ENCODE peak calls at places on chromosomes 5 and 9, in nine cellular contexts. H, E, K, V, Y, S, G, O and T are unnamed samples.

GRCh38 chr5:59893436-59894227 is at the start of gene PDE4D:
- DNase-seq in H (peak), E (peak), K (peak), V (peak), Y (no peak), S (peak), G (peak), O (peak), T (peak)

GRCh38 chr9:126696091-126696763 is 82.5 kb downstream of the LMX1B start:
- DNase-seq in H (no peak), E (no peak), K (no peak), V (no peak), Y (no peak), S (no peak), G (no peak), O (no peak), T (no peak)

GRCh38 chr5:150256416-150257064 is 33.0 kb downstream of the CAMK2A start:
- DNase-seq in H (no peak), E (no peak), K (no peak), V (peak), Y (no peak), S (no peak), G (no peak), O (no peak), T (no peak)

GRCh38 chr9:12604154-12604825 is 88.9 kb upstream of the TYRP1 start:
- DNase-seq in H (peak), E (peak), K (no peak), V (no peak), Y (no peak), S (peak), G (peak), O (no peak), T (no peak)

GRCh38 chr9:126488310-126488709 is 125.4 kb upstream of the LMX1B start:
- DNase-seq in H (no peak), E (no peak), K (no peak), V (no peak), Y (no peak), S (no peak), G (no peak), O (no peak), T (no peak)

GRCh38 chr9:132989014-132989310 is 10.5 kb downstream of the GFI1B start:
- DNase-seq in H (no peak), E (no peak), K (no peak), V (no peak), Y (no peak), S (no peak), G (no peak), O (no peak), T (no peak)

GRCh38 chr5:123813937-123814624 is 302.1 kb downstream of the CSNK1G3 start:
- DNase-seq in H (peak), E (peak), K (no peak), V (no peak), Y (no peak), S (no peak), G (peak), O (no peak), T (no peak)

GRCh38 chr9:134962065-134962997 is 44.6 kb upstream of the FCN1 start:
- DNase-seq in H (no peak), E (no peak), K (no peak), V (no peak), Y (no peak), S (no peak), G (no peak), O (no peak), T (no peak)

GRCh38 chr9:93218671-93219420 is 34.9 kb downstream of the WNK2 start:
- DNase-seq in H (no peak), E (no peak), K (no peak), V (no peak), Y (no peak), S (no peak), G (no peak), O (no peak), T (no peak)

GRCh38 chr9:128115187-128116103 is 12.1 kb downstream of the PTGES2 start:
- DNase-seq in H (no peak), E (no peak), K (peak), V (no peak), Y (peak), S (no peak), G (no peak), O (peak), T (no peak)

GRCh38 chr5:42718591-42718990 is 38.0 kb upstream of the CCDC152 start:
- DNase-seq in H (peak), E (peak), K (no peak), V (no peak), Y (no peak), S (peak), G (no peak), O (no peak), T (no peak)

GRCh38 chr9:91231619-91232018 is 130.1 kb downstream of the AUH start:
- DNase-seq in H (no peak), E (no peak), K (no peak), V (no peak), Y (no peak), S (no peak), G (no peak), O (no peak), T (no peak)

GRCh38 chr5:149656576-149657182 is 73.4 kb upstream of the PPARGC1B start:
- DNase-seq in H (peak), E (peak), K (peak), V (peak), Y (no peak), S (peak), G (no peak), O (peak), T (peak)

GRCh38 chr5:61055434-61056006 is 106.7 kb downstream of the SMIM15 start:
- DNase-seq in H (peak), E (peak), K (no peak), V (peak), Y (no peak), S (peak), G (peak), O (no peak), T (no peak)

GRCh38 chr5:172179032-172179989 is 8.7 kb downstream of the STK10 start:
- DNase-seq in H (peak), E (peak), K (peak), V (peak), Y (no peak), S (peak), G (no peak), O (peak), T (no peak)

GRCh38 chr9:107999890-108000289 is 510.3 kb upstream of the KLF4 start:
- DNase-seq in H (no peak), E (no peak), K (no peak), V (no peak), Y (no peak), S (no peak), G (no peak), O (no peak), T (no peak)

GRCh38 chr9:26746357-26747072 is 146.1 kb downstream of the CAAP1 start:
- DNase-seq in H (peak), E (peak), K (no peak), V (no peak), Y (no peak), S (peak), G (peak), O (no peak), T (no peak)

GRCh38 chr9:96486351-96487029 is 36.5 kb downstream of the HABP4 start:
- DNase-seq in H (peak), E (peak), K (peak), V (no peak), Y (no peak), S (peak), G (peak), O (peak), T (no peak)

GRCh38 chr5:139848508-139849100 is 53.0 kb downstream of the PSD2 start:
- DNase-seq in H (no peak), E (peak), K (no peak), V (no peak), Y (no peak), S (no peak), G (no peak), O (peak), T (no peak)

GRCh38 chr9:76699966-76700365 is 64.3 kb upstream of the PCA3 start:
- DNase-seq in H (peak), E (peak), K (no peak), V (no peak), Y (no peak), S (peak), G (peak), O (no peak), T (no peak)

GRCh38 chr5:39178171-39178570 is 41.2 kb downstream of the FYB1 start:
- DNase-seq in H (peak), E (peak), K (no peak), V (no peak), Y (no peak), S (peak), G (peak), O (no peak), T (no peak)

GRCh38 chr5:172458956-172459355 is 4.6 kb upstream of the SH3PXD2B start:
- DNase-seq in H (no peak), E (no peak), K (no peak), V (no peak), Y (no peak), S (no peak), G (no peak), O (no peak), T (no peak)

GRCh38 chr9:91933556-91934352 is 16.3 kb downstream of the ROR2 start:
- DNase-seq in H (peak), E (no peak), K (no peak), V (no peak), Y (no peak), S (no peak), G (peak), O (no peak), T (no peak)

GRCh38 chr9:134213508-134214394 is 49.4 kb upstream of the RNU6ATAC start:
- DNase-seq in H (no peak), E (no peak), K (no peak), V (no peak), Y (no peak), S (no peak), G (no peak), O (peak), T (no peak)

GRCh38 chr5:139605887-139606286 is 42.3 kb upstream of the CXXC5 start:
- DNase-seq in H (no peak), E (no peak), K (no peak), V (no peak), Y (no peak), S (no peak), G (no peak), O (no peak), T (no peak)

GRCh38 chr5:103469288-103470065 is 93.1 kb downstream of the NUDT12 start:
- DNase-seq in H (peak), E (peak), K (peak), V (no peak), Y (no peak), S (no peak), G (no peak), O (no peak), T (no peak)

GRCh38 chr9:98135938-98136337 is 16.9 kb upstream of the TRIM14 start:
- DNase-seq in H (no peak), E (no peak), K (no peak), V (no peak), Y (no peak), S (no peak), G (no peak), O (no peak), T (no peak)

GRCh38 chr5:103375356-103375755 is 116.8 kb downstream of the MACIR start:
- DNase-seq in H (peak), E (peak), K (no peak), V (no peak), Y (no peak), S (peak), G (peak), O (no peak), T (no peak)

GRCh38 chr5:107604990-107605389 is 65.7 kb downstream of the EFNA5 start:
- DNase-seq in H (peak), E (no peak), K (no peak), V (no peak), Y (no peak), S (no peak), G (peak), O (no peak), T (no peak)

GRCh38 chr9:127763918-127764384 is 14.5 kb downstream of the SH2D3C start:
- DNase-seq in H (peak), E (peak), K (peak), V (peak), Y (no peak), S (no peak), G (no peak), O (peak), T (no peak)

GRCh38 chr9:120152295-120152694 is 427.7 kb downstream of the CDK5RAP2 start:
- DNase-seq in H (peak), E (no peak), K (no peak), V (no peak), Y (no peak), S (no peak), G (no peak), O (peak), T (no peak)

GRCh38 chr9:88652876-88653275 is 117.9 kb downstream of the NXNL2 start:
- DNase-seq in H (peak), E (no peak), K (no peak), V (no peak), Y (no peak), S (no peak), G (peak), O (no peak), T (no peak)

GRCh38 chr9:38003230-38003629 is 65.8 kb downstream of the SHB start:
- DNase-seq in H (no peak), E (no peak), K (no peak), V (no peak), Y (no peak), S (no peak), G (no peak), O (no peak), T (no peak)

GRCh38 chr5:151670953-151671636 is 15.6 kb downstream of the SPARC start:
- DNase-seq in H (peak), E (no peak), K (no peak), V (no peak), Y (no peak), S (no peak), G (no peak), O (no peak), T (no peak)

GRCh38 chr9:34335376-34335775 is 6.0 kb downstream of the NUDT2 start:
- DNase-seq in H (no peak), E (no peak), K (no peak), V (no peak), Y (no peak), S (no peak), G (no peak), O (no peak), T (no peak)

GRCh38 chr9:129172816-129173215 is 5.2 kb downstream of the IER5L start:
- DNase-seq in H (no peak), E (no peak), K (no peak), V (no peak), Y (no peak), S (no peak), G (no peak), O (peak), T (no peak)

GRCh38 chr9:112665347-112665746 is 52.6 kb downstream of the INIP start:
- DNase-seq in H (peak), E (peak), K (no peak), V (no peak), Y (no peak), S (no peak), G (peak), O (no peak), T (no peak)
- TF ChIP-seq CTCF in H (peak), E (peak), K (no peak), V (no peak), Y (no peak), S (peak), G (peak), O (no peak), T (no peak)

GRCh38 chr5:33363537-33363936 is 77.2 kb upstream of the TARS1 start:
- DNase-seq in H (peak), E (no peak), K (no peak), V (no peak), Y (no peak), S (no peak), G (no peak), O (no peak), T (no peak)
- TF ChIP-seq CTCF in H (no peak), E (no peak), K (no peak), V (no peak), Y (no peak), S (no peak), G (no peak), O (no peak), T (no peak)

GRCh38 chr9:17004500-17004899 is 130.3 kb upstream of the CNTLN start:
- DNase-seq in H (peak), E (peak), K (no peak), V (no peak), Y (no peak), S (peak), G (peak), O (no peak), T (no peak)

GRCh38 chr9:17003576-17004240 is 131.1 kb upstream of the CNTLN start:
- DNase-seq in H (peak), E (peak), K (no peak), V (no peak), Y (no peak), S (peak), G (peak), O (no peak), T (no peak)

GRCh38 chr9:17009071-17009470 is 125.8 kb upstream of the CNTLN start:
- DNase-seq in H (no peak), E (no peak), K (no peak), V (no peak), Y (no peak), S (no peak), G (no peak), O (no peak), T (no peak)

GRCh38 chr9:17005085-17005484 is 129.8 kb upstream of the CNTLN start:
- DNase-seq in H (peak), E (peak), K (peak), V (no peak), Y (no peak), S (peak), G (peak), O (peak), T (no peak)
- TF ChIP-seq CTCF in H (no peak), E (no peak), K (no peak), V (no peak), Y (no peak), S (no peak), G (no peak), O (no peak), T (no peak)

DNA sequence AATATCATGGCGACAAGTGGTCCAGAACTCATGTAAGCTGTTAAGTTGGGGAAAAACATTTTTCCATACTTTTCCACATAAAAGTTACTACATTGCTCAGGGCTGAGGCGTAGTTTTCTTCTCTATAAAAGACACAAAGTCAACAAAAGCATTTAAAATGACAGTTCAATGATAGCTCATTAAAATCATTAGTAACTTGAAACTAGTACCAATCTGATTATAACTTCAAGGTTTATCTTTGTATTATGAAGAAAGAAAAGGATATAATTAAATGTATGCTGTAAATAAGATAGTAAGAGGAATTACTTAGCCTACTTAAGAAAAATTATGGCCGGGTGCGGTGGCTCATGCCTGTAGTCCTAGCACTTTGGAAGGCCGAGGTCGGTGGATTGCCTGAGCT is 9.9 kb downstream of the NME5 start:
- DNase-seq in H (no peak), E (no peak), K (no peak), V (no peak), Y (no peak), S (no peak), G (no peak), O (no peak), T (no peak)
- TF ChIP-seq CTCF in H (no peak), E (no peak), K (no peak), V (no peak), Y (no peak), S (no peak), G (no peak), O (no peak), T (no peak)

GRCh38 chr5:16870878-16871277 is 65.2 kb downstream of the MYO10 start:
- DNase-seq in H (peak), E (no peak), K (no peak), V (no peak), Y (no peak), S (no peak), G (peak), O (no peak), T (no peak)
- TF ChIP-seq CTCF in H (no peak), E (no peak), K (no peak), V (no peak), Y (no peak), S (no peak), G (no peak), O (no peak), T (no peak)

GRCh38 chr5:98836175-98836574 is 62.7 kb downstream of the RGMB start:
- DNase-seq in H (no peak), E (no peak), K (no peak), V (no peak), Y (no peak), S (no peak), G (no peak), O (no peak), T (no peak)

GRCh38 chr5:98844865-98845264 is 71.4 kb downstream of the RGMB start:
- DNase-seq in H (no peak), E (no peak), K (no peak), V (no peak), Y (no peak), S (no peak), G (no peak), O (no peak), T (no peak)

GRCh38 chr5:98840946-98841345 is 67.5 kb downstream of the RGMB start:
- DNase-seq in H (no peak), E (peak), K (no peak), V (no peak), Y (no peak), S (no peak), G (peak), O (no peak), T (no peak)

GRCh38 chr5:98843481-98843880 is 70.0 kb downstream of the RGMB start:
- DNase-seq in H (no peak), E (no peak), K (no peak), V (no peak), Y (no peak), S (no peak), G (no peak), O (no peak), T (no peak)

GRCh38 chr5:98839469-98840383 is 66.3 kb downstream of the RGMB start:
- DNase-seq in H (peak), E (peak), K (no peak), V (no peak), Y (no peak), S (no peak), G (peak), O (no peak), T (no peak)
- TF ChIP-seq CTCF in H (peak), E (peak), K (peak), V (no peak), Y (no peak), S (peak), G (no peak), O (peak), T (no peak)

DNA sequence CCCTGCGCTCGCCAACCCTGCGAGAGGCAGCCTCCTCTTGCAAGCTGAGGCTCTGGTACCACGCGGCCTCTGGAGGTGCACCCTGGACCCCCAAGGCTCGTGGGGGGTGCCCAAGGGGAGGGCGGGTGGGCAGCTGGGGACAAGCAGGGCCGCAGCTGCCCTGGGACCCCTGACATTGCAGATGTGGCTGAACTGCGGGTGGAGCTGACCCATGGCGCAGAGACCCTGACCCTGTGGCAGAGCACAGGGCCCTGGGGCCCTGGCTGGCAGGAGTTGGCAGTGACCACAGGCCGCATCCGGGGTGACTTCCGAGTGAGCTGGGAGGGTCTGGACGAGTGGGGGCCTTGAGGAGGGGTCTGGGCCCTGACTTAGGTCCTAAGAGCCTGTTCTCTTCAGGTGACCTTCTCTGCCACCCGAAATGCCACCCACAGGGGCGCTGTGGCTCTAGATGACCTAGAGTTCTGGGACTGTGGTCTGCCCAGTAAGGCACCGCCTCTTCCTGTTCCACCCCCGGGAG is 1.5 kb downstream of the MAMDC4 start:
- DNase-seq in H (no peak), E (no peak), K (peak), V (no peak), Y (no peak), S (no peak), G (no peak), O (peak), T (no peak)
- TF ChIP-seq CTCF in H (no peak), E (no peak), K (no peak), V (no peak), Y (no peak), S (no peak), G (no peak), O (no peak), T (no peak)

GRCh38 chr5:56751914-56752313 is 63.4 kb upstream of the MAP3K1 start:
- DNase-seq in H (no peak), E (no peak), K (no peak), V (no peak), Y (no peak), S (no peak), G (no peak), O (no peak), T (no peak)
- TF ChIP-seq CTCF in H (no peak), E (no peak), K (no peak), V (no peak), Y (no peak), S (no peak), G (no peak), O (no peak), T (no peak)

GRCh38 chr9:78781681-78782080 is 484.8 kb downstream of the PSAT1 start:
- DNase-seq in H (no peak), E (no peak), K (no peak), V (no peak), Y (no peak), S (peak), G (peak), O (no peak), T (no peak)
- TF ChIP-seq CTCF in H (no peak), E (no peak), K (no peak), V (no peak), Y (no peak), S (no peak), G (no peak), O (no peak), T (no peak)